ENCODE peak calls at places on chromosomes 2 and 18, in four cellular contexts. Y is HepG2, H is A549, Z is endothelial cell of umbilical vein. X is an unnamed sample.

GRCh38 chr18:55003695-55004094 is 44.4 kb upstream of the CCDC68 start:
- DNase-seq in Y (no peak), H (no peak), Z (no peak), X (no peak)

GRCh38 chr18:76471593-76471992 is 23.4 kb downstream of the ZNF516 start:
- DNase-seq in Y (no peak), H (no peak), Z (no peak), X (no peak)

GRCh38 chr2:83730258-83730657 is 728.8 kb downstream of the SUCLG1 start:
- DNase-seq in Y (no peak), H (no peak), Z (no peak), X (no peak)

GRCh38 chr2:174236429-174236828 is 11.9 kb downstream of the OLA1 start:
- DNase-seq in Y (no peak), H (no peak), Z (no peak), X (no peak)

GRCh38 chr2:157359628-157360027 is 34.0 kb upstream of the ERMN start:
- DNase-seq in Y (no peak), H (no peak), Z (no peak), X (no peak)

GRCh38 chr18:6795307-6795706 is 65.8 kb downstream of the ARHGAP28 start:
- DNase-seq in Y (no peak), H (no peak), Z (no peak), X (no peak)

GRCh38 chr2:181223239-181223638 is 233.9 kb upstream of the ITGA4 start:
- DNase-seq in Y (no peak), H (no peak), Z (no peak), X (no peak)

GRCh38 chr2:27954261-27954673 is 63.7 kb downstream of the BABAM2 start:
- DNase-seq in Y (no peak), H (no peak), Z (peak; percentile 65), X (no peak)

GRCh38 chr2:1855150-1855549 is 110.8 kb upstream of the PXDN start:
- DNase-seq in Y (no peak), H (no peak), Z (no peak), X (peak; percentile 69)

GRCh38 chr2:173943139-173943538 is 22.0 kb downstream of the SP3 start:
- DNase-seq in Y (no peak), H (no peak), Z (no peak), X (no peak)

GRCh38 chr18:7896164-7896563 is 329.0 kb downstream of the PTPRM start:
- DNase-seq in Y (no peak), H (no peak), Z (no peak), X (no peak)

GRCh38 chr18:21489119-21489750 is 111.3 kb downstream of the ESCO1 start:
- DNase-seq in Y (peak; percentile 63), H (peak; percentile 36), Z (peak; percentile 58), X (peak; percentile 66)

GRCh38 chr2:109172556-109173105 is 43.6 kb downstream of the SH3RF3 start:
- DNase-seq in Y (no peak), H (no peak), Z (peak; percentile 50), X (no peak)

GRCh38 chr2:151841025-151841424 is 12.8 kb upstream of the ARL5A start:
- DNase-seq in Y (no peak), H (no peak), Z (no peak), X (no peak)

GRCh38 chr2:163207706-163208370 is 369.3 kb upstream of the KCNH7 start:
- DNase-seq in Y (no peak), H (no peak), Z (no peak), X (no peak)

DNA sequence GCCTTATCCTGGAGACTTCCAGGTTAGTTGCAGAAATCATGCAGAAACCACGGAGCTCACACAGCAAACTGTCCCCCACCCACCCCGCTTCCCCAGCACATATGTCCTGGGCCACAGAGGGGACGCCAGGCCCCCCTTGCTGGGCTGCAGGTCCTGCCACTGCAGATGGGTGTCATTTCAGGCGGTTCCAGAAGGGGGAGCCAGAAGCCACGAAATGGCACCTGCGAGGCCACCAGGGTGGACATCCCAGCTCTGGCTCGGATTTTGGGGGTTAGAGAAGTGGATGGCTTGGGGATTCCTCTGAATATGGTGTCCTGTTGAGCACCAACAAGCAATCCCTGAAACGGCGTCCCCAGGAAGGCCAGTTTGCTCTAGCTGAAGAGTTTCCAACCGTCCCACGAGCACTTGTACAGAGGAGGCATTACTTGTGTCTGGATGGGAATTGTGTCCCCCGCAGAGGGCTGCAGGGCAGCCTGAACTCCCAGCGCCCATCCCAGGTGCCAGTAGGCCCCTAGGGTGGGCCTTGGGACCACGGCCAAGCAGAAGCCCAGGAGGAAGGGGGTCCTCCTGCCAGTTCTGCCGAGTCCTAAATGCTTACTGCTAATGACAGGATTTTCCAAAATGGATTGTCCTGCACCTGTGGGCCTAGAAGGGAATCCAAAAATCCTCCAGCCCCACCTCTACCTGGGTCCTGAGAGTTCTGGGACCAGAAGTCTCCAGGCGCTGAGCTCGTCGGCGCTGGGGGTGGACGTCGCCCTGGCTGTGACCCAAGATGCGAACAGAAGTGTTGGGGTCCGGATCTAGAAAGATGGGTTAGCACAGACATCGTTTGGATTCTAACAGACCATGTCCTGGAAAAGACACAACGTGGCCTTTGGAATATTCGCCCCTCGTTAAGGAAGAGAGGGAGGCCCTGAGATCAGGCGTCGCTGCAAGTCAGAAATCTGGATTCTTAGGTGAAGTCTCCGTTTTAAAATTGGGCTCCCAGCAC is 14.6 kb upstream of the NFATC1 start:
- DNase-seq in Y (peak; percentile 22), H (peak; percentile 50), Z (peak; percentile 59), X (peak; percentile 96)
- TF ChIP-seq JUN in Y (no peak), H (no peak), Z (no peak), X (no peak)

GRCh38 chr2:191155608-191156071 is 4.8 kb upstream of the STAT4 start:
- DNase-seq in Y (no peak), H (peak; percentile 35), Z (peak; percentile 69), X (no peak)
- TF ChIP-seq JUN in Y (no peak), H (no peak), Z (no peak), X (no peak)

GRCh38 chr2:99066602-99067001 is 74.9 kb upstream of the C2orf15 start:
- DNase-seq in Y (peak; percentile 64), H (peak; percentile 10), Z (peak; percentile 68), X (no peak)

GRCh38 chr2:99067871-99068270 is 73.6 kb upstream of the C2orf15 start:
- DNase-seq in Y (no peak), H (no peak), Z (peak; percentile 30), X (no peak)

GRCh38 chr2:99066075-99066557 is 75.4 kb upstream of the C2orf15 start:
- DNase-seq in Y (peak; percentile 63), H (peak; percentile 13), Z (peak; percentile 67), X (no peak)
- TF ChIP-seq JUN in Y (no peak), H (no peak), Z (no peak), X (no peak)

GRCh38 chr2:7570247-7570646 is 653.0 kb downstream of the RNF144A start:
- DNase-seq in Y (no peak), H (no peak), Z (no peak), X (no peak)

GRCh38 chr2:7573166-7573845 is 656.1 kb downstream of the RNF144A start:
- DNase-seq in Y (no peak), H (no peak), Z (no peak), X (no peak)

GRCh38 chr2:7574385-7574784 is 657.2 kb downstream of the RNF144A start:
- DNase-seq in Y (no peak), H (no peak), Z (no peak), X (no peak)

GRCh38 chr2:7571701-7572100 is 654.5 kb downstream of the RNF144A start:
- DNase-seq in Y (no peak), H (no peak), Z (no peak), X (no peak)

GRCh38 chr2:7572460-7572859 is 655.2 kb downstream of the RNF144A start:
- DNase-seq in Y (no peak), H (no peak), Z (no peak), X (no peak)
- TF ChIP-seq JUN in Y (no peak), H (no peak), Z (no peak), X (no peak)

DNA sequence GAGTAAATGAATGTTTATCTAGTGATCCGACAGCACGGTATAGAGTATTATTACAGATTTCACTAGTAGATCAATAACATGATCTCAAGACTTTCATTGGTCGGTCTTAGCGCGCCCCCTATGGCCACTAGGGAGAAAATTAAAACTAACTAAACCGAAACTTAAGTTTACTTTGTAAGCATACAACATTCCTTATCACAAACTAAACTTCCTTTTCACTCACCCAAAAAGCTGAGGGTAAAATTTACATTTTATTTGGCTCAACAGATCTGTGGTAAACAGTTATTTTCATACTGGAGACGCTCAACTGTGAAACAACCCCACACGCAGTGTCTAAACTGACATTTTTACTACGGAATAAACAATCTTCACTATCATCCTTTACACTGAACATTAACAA is 215.6 kb upstream of the MAP2 start:
- DNase-seq in Y (peak; percentile 32), H (no peak), Z (no peak), X (peak; percentile 62)
- TF ChIP-seq JUN in Y (no peak), H (no peak), Z (no peak), X (no peak)

DNA sequence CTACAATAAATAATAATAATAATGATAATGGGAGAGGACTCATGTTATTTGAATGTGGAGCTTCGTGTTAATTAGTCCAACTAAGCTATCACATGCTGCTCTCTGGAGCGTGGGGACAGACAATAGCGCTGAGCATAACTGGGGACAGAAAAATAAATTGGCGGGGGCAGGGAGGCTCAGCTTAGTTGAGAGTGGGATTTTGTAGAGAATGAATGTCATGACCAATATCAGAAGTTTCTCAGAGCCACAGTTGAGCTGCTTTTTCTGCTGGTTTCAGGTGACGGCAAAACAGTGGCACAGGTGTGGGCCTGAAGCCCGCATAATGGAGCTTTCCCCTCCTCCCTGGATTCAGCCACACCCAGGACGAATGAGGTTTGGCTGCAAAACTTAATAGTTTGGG is 111.1 kb upstream of the CAB39 start:
- DNase-seq in Y (no peak), H (no peak), Z (no peak), X (no peak)
- TF ChIP-seq JUN in Y (no peak), H (no peak), Z (no peak), X (no peak)

GRCh38 chr2:9142551-9143263 is 63.9 kb upstream of the ASAP2 start:
- DNase-seq in Y (peak; percentile 55), H (peak; percentile 93), Z (peak; percentile 78), X (peak; percentile 80)

GRCh38 chr2:9141379-9141667 is 65.3 kb upstream of the ASAP2 start:
- DNase-seq in Y (no peak), H (no peak), Z (no peak), X (no peak)

GRCh38 chr2:9141706-9142460 is 64.7 kb upstream of the ASAP2 start:
- DNase-seq in Y (no peak), H (no peak), Z (no peak), X (no peak)

GRCh38 chr2:9139491-9140443 is 66.8 kb upstream of the ASAP2 start:
- DNase-seq in Y (peak; percentile 52), H (peak; percentile 84), Z (peak; percentile 67), X (no peak)

DNA sequence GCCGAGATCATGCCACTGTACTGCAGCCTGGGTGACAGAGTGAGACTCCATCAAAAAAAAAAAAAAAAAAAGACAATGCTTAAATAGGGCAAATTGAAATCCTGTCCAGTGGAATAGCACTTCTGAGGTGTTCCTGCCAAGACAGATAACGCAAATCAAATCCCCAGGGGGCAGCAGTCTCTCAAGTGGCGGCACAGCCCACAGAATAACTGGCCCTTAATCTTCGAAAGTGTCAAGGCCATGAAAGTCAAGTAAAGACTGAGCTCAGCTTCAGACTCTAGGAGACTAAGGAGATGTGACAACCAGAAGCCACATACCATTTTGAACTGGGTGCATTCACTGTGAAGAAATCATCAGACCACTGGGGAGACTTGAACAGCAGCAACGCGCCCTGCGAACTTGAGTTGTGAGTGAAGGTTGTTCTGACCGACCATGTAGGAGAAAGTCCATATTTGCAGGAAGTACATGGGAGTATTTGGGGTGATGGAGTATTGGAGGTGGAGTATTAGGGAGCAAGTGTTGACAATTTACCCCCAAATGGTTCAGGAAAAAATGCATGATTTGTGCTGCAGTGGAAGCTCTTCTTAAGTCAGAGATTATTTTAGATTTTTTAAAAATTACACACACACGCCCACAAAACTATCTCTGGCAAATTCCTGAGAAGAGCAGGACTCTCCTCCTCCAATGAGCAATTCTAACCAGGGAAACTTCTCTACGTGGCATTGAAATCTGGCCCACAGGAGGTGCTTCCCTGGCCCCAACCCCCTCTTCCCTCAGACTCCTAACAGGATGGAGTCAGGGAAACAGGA is 65.8 kb upstream of the ASAP2 start:
- DNase-seq in Y (no peak), H (no peak), Z (no peak), X (no peak)
- TF ChIP-seq JUN in Y (no peak), H (no peak), Z (no peak), X (no peak)